ENCODE peak calls at places on chromosomes 1 and 21, in eight cellular contexts. Z, T, C, W, B, K, A and X are unnamed samples.

GRCh38 chr1:236168716-236169429 is 26.5 kb downstream of the GPR137B start:
- DNase-seq in Z (no peak), T (peak), C (no peak), W (no peak), B (peak), K (peak), A (peak), X (no peak)

GRCh38 chr1:21871943-21872342 is 59.9 kb downstream of the LDLRAD2 start:
- DNase-seq in Z (no peak), T (peak), C (no peak), W (no peak), B (no peak), K (no peak), A (no peak), X (no peak)

GRCh38 chr1:229987953-229988352 is 79.1 kb upstream of the GALNT2 start:
- DNase-seq in Z (no peak), T (no peak), C (no peak), W (no peak), B (no peak), K (no peak), A (no peak), X (no peak)

GRCh38 chr1:218480137-218480536 is 135.0 kb downstream of the TGFB2 start:
- DNase-seq in Z (no peak), T (peak), C (no peak), W (no peak), B (peak), K (no peak), A (peak), X (no peak)

GRCh38 chr1:27366411-27367159 is at the start of gene MAP3K6:
- DNase-seq in Z (no peak), T (peak), C (peak), W (peak), B (peak), K (peak), A (peak), X (no peak)

GRCh38 chr21:42236014-42236413 is 17.1 kb downstream of the ABCG1 start:
- DNase-seq in Z (no peak), T (no peak), C (no peak), W (no peak), B (no peak), K (no peak), A (no peak), X (no peak)

GRCh38 chr21:36703123-36703522 is 4.2 kb downstream of the SIM2 start:
- DNase-seq in Z (no peak), T (no peak), C (no peak), W (no peak), B (no peak), K (no peak), A (no peak), X (no peak)

GRCh38 chr1:16254263-16254948 is 17.4 kb upstream of the CPLANE2 start:
- DNase-seq in Z (no peak), T (peak), C (no peak), W (no peak), B (no peak), K (no peak), A (no peak), X (no peak)

GRCh38 chr1:115969509-115969908 is 6.8 kb upstream of the SLC22A15 start:
- DNase-seq in Z (no peak), T (no peak), C (no peak), W (no peak), B (no peak), K (no peak), A (no peak), X (no peak)

GRCh38 chr1:17119744-17120482 is 662 bp upstream of the PADI2 start:
- DNase-seq in Z (no peak), T (no peak), C (no peak), W (no peak), B (no peak), K (no peak), A (no peak), X (no peak)

GRCh38 chr1:202967684-202968281 is 726 bp upstream of the CYB5R1 start:
- DNase-seq in Z (no peak), T (peak), C (peak), W (no peak), B (no peak), K (peak), A (no peak), X (no peak)

GRCh38 chr21:46474365-46474764 is 15.7 kb downstream of the DIP2A start:
- DNase-seq in Z (no peak), T (no peak), C (no peak), W (no peak), B (no peak), K (no peak), A (no peak), X (no peak)